ENCODE peak calls at places on chromosomes 1 and 21, in six cellular contexts. One of them, this sample, is unnamed.

GRCh38 chr21:43262427-43262826 is 93.6 kb downstream of the CRYAA start:
- DNase-seq in IMR-90: peak
- DNase-seq in stomach: no peak
- DNase-seq in AG09319: no peak
- DNase-seq in psoas muscle: peak
- DNase-seq in HFF-Myc: no peak
- DNase-seq in this sample: no peak

GRCh38 chr21:42609806-42610205 is 43.6 kb upstream of the PDE9A start:
- DNase-seq in stomach: no peak
- DNase-seq in psoas muscle: no peak
- DNase-seq in HFF-Myc: no peak
- DNase-seq in IMR-90: no peak
- DNase-seq in AG09319: no peak
- DNase-seq in this sample: no peak

GRCh38 chr1:69846267-69846666 is 278.5 kb downstream of the LRRC7 start:
- DNase-seq in IMR-90: no peak
- DNase-seq in AG09319: no peak
- DNase-seq in stomach: no peak
- DNase-seq in psoas muscle: no peak
- DNase-seq in HFF-Myc: no peak
- DNase-seq in this sample: no peak

GRCh38 chr1:201713093-201713810 is 115.7 kb upstream of the IPO9 start:
- DNase-seq in HFF-Myc: peak
- DNase-seq in stomach: peak
- DNase-seq in AG09319: peak
- DNase-seq in psoas muscle: peak
- DNase-seq in IMR-90: peak
- DNase-seq in this sample: peak

GRCh38 chr1:24932284-24932683 is 2.2 kb upstream of the RUNX3 start:
- DNase-seq in HFF-Myc: no peak
- DNase-seq in stomach: peak
- DNase-seq in AG09319: no peak
- DNase-seq in psoas muscle: no peak
- DNase-seq in IMR-90: no peak
- DNase-seq in this sample: peak

GRCh38 chr21:44453120-44453519 is 2.2 kb upstream of the LRRC3 start:
- DNase-seq in stomach: no peak
- DNase-seq in IMR-90: no peak
- DNase-seq in psoas muscle: no peak
- DNase-seq in AG09319: no peak
- DNase-seq in HFF-Myc: no peak
- DNase-seq in this sample: no peak

GRCh38 chr1:14937288-14937949 is 216.1 kb upstream of the TMEM51 start:
- DNase-seq in stomach: no peak
- DNase-seq in HFF-Myc: no peak
- DNase-seq in IMR-90: no peak
- DNase-seq in psoas muscle: no peak
- DNase-seq in AG09319: no peak
- DNase-seq in this sample: no peak

GRCh38 chr1:41041866-41042265 is 20.3 kb upstream of the SLFNL1 start:
- DNase-seq in stomach: no peak
- DNase-seq in AG09319: no peak
- DNase-seq in IMR-90: peak
- DNase-seq in HFF-Myc: no peak
- DNase-seq in psoas muscle: no peak
- DNase-seq in this sample: no peak

GRCh38 chr1:89994805-89995594 is at the start of gene ZNF326:
- DNase-seq in HFF-Myc: peak
- DNase-seq in AG09319: peak
- DNase-seq in stomach: peak
- DNase-seq in IMR-90: peak
- DNase-seq in psoas muscle: peak
- DNase-seq in this sample: peak

GRCh38 chr1:89041055-89041707 is 18.5 kb upstream of the GBP3 start:
- DNase-seq in stomach: no peak
- DNase-seq in AG09319: no peak
- DNase-seq in psoas muscle: no peak
- DNase-seq in IMR-90: peak
- DNase-seq in HFF-Myc: no peak
- DNase-seq in this sample: no peak

GRCh38 chr1:115194571-115194970 is 105.3 kb upstream of the TSPAN2 start:
- DNase-seq in IMR-90: no peak
- DNase-seq in AG09319: no peak
- DNase-seq in stomach: no peak
- DNase-seq in psoas muscle: no peak
- DNase-seq in HFF-Myc: no peak
- DNase-seq in this sample: no peak

GRCh38 chr1:111436726-111437125 is 9.2 kb upstream of the OVGP1 start:
- DNase-seq in HFF-Myc: peak
- DNase-seq in AG09319: no peak
- DNase-seq in psoas muscle: no peak
- DNase-seq in IMR-90: peak
- DNase-seq in stomach: no peak
- DNase-seq in this sample: no peak

GRCh38 chr1:93735722-93736121 is 54.1 kb upstream of the BCAR3 start:
- DNase-seq in HFF-Myc: peak
- DNase-seq in stomach: no peak
- DNase-seq in psoas muscle: no peak
- DNase-seq in IMR-90: peak
- DNase-seq in AG09319: peak
- DNase-seq in this sample: no peak
- TF ChIP-seq CTCF in HFF-Myc: no peak
- TF ChIP-seq CTCF in stomach: no peak
- TF ChIP-seq CTCF in psoas muscle: no peak
- TF ChIP-seq CTCF in IMR-90: peak
- TF ChIP-seq CTCF in AG09319: peak
- TF ChIP-seq CTCF in this sample: no peak

GRCh38 chr1:5189384-5189783 is 535.0 kb downstream of the AJAP1 start:
- DNase-seq in IMR-90: no peak
- DNase-seq in AG09319: no peak
- DNase-seq in HFF-Myc: no peak
- DNase-seq in stomach: no peak
- DNase-seq in psoas muscle: no peak
- DNase-seq in this sample: no peak
- TF ChIP-seq CTCF in IMR-90: no peak
- TF ChIP-seq CTCF in AG09319: no peak
- TF ChIP-seq CTCF in HFF-Myc: no peak
- TF ChIP-seq CTCF in stomach: no peak
- TF ChIP-seq CTCF in psoas muscle: no peak
- TF ChIP-seq CTCF in this sample: no peak

DNA sequence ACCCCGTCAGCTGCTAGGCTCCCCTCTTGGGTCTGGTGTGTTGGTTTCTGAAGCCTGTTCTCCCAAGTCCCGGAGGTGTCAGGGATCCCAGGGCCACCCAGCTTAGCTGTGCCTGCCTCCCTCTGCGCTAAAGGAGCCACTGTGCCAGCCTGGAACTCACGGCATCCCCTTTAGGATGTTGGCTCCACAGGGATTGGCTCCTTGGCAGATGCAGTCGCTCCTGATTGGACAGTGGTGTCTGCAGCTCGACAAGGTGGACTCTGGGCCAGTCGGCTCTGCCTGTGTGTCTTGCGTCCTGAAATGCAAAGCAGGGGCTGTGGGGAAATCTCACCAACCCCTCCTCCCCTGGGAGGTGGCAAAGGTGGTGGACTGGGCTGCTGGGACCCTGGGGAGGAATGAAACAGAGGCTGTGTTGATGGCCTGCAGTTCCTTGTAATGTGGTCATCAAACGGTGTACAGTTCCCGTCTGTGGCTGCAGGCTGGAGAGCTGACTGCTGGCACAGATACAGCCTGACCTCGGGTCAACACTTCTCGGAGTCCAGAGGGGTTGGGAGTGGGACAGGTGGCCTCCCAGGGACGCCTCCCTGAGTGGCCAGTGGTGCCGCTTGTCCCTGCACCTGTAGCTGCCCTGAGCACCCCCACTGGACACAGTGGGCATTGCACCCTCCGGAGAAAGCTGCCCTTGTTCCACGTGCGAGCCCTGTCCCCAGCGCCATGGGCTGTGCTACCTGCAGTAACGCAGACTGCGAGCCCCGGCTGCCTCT is 11.5 kb upstream of the KCNAB2 start:
- DNase-seq in HFF-Myc: no peak
- DNase-seq in psoas muscle: peak
- DNase-seq in IMR-90: peak
- DNase-seq in stomach: peak
- DNase-seq in AG09319: no peak
- DNase-seq in this sample: peak
- TF ChIP-seq CTCF in HFF-Myc: peak
- TF ChIP-seq CTCF in psoas muscle: peak
- TF ChIP-seq CTCF in IMR-90: peak
- TF ChIP-seq CTCF in stomach: peak
- TF ChIP-seq CTCF in AG09319: peak
- TF ChIP-seq CTCF in this sample: peak

GRCh38 chr1:53592985-53593757 is 134.0 kb downstream of the DMRTB1 start:
- DNase-seq in HFF-Myc: no peak
- DNase-seq in IMR-90: no peak
- DNase-seq in AG09319: no peak
- DNase-seq in stomach: no peak
- DNase-seq in psoas muscle: no peak
- DNase-seq in this sample: no peak
- TF ChIP-seq CTCF in HFF-Myc: no peak
- TF ChIP-seq CTCF in IMR-90: no peak
- TF ChIP-seq CTCF in AG09319: no peak
- TF ChIP-seq CTCF in stomach: no peak
- TF ChIP-seq CTCF in psoas muscle: no peak
- TF ChIP-seq CTCF in this sample: peak

GRCh38 chr1:10979483-10979920 is 33.0 kb upstream of the TARDBP start:
- DNase-seq in stomach: no peak
- DNase-seq in AG09319: no peak
- DNase-seq in HFF-Myc: no peak
- DNase-seq in IMR-90: no peak
- DNase-seq in psoas muscle: peak
- DNase-seq in this sample: peak
- TF ChIP-seq CTCF in stomach: no peak
- TF ChIP-seq CTCF in AG09319: no peak
- TF ChIP-seq CTCF in HFF-Myc: no peak
- TF ChIP-seq CTCF in IMR-90: no peak
- TF ChIP-seq CTCF in psoas muscle: no peak
- TF ChIP-seq CTCF in this sample: no peak

GRCh38 chr1:181103404-181103803 is 14.9 kb downstream of the IER5 start:
- DNase-seq in psoas muscle: no peak
- DNase-seq in AG09319: no peak
- DNase-seq in HFF-Myc: no peak
- DNase-seq in IMR-90: no peak
- DNase-seq in stomach: no peak
- DNase-seq in this sample: no peak

GRCh38 chr1:181102841-181103240 is 14.3 kb downstream of the IER5 start:
- DNase-seq in AG09319: no peak
- DNase-seq in HFF-Myc: no peak
- DNase-seq in psoas muscle: no peak
- DNase-seq in IMR-90: no peak
- DNase-seq in stomach: no peak
- DNase-seq in this sample: no peak

GRCh38 chr1:181105134-181106021 is 16.9 kb downstream of the IER5 start:
- DNase-seq in stomach: peak
- DNase-seq in IMR-90: peak
- DNase-seq in HFF-Myc: no peak
- DNase-seq in psoas muscle: peak
- DNase-seq in AG09319: peak
- DNase-seq in this sample: peak

GRCh38 chr1:181104790-181105133 is 16.3 kb downstream of the IER5 start:
- DNase-seq in HFF-Myc: no peak
- DNase-seq in AG09319: no peak
- DNase-seq in IMR-90: no peak
- DNase-seq in stomach: no peak
- DNase-seq in psoas muscle: peak
- DNase-seq in this sample: peak

DNA sequence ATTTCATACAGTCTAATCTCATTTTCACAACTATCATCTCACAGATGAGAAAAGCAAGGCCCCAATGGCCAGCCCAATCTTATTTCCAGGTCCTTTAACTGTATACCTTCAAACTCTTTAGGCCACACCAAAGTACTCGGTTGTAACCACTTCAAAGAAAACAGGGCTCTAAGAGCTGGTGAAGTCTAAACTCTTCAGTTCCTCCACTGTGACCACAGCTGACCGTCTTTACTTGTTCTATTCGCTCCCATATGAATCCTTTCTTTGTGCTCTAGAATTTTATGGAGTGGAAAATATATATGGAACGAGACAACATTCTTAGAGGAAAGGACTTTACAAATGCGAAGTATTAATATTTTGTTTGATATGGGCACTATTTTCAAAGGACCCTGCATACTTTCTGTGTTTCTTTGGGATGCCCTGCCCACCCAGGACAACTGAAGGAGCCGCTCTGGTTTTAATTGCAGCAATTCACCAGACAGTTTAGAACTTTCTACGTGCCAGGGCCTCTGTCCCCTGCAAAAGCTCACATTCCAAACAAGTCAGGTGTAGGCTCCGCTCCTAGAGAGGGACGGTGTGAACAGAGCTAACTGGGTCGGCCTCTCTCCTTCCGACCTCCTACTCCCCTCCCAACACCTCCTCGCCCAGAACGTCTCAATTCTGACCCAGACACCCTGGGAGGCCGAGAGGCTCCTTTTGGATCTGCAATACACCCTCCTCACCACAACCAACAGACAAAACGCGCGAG is 15.7 kb downstream of the IER5 start:
- DNase-seq in AG09319: no peak
- DNase-seq in psoas muscle: no peak
- DNase-seq in IMR-90: no peak
- DNase-seq in stomach: no peak
- DNase-seq in HFF-Myc: no peak
- DNase-seq in this sample: no peak
- TF ChIP-seq CTCF in AG09319: no peak
- TF ChIP-seq CTCF in psoas muscle: peak
- TF ChIP-seq CTCF in IMR-90: peak
- TF ChIP-seq CTCF in stomach: peak
- TF ChIP-seq CTCF in HFF-Myc: no peak
- TF ChIP-seq CTCF in this sample: no peak

GRCh38 chr1:2109581-2110021 is 59.4 kb downstream of the PRKCZ start:
- DNase-seq in AG09319: no peak
- DNase-seq in IMR-90: no peak
- DNase-seq in psoas muscle: no peak
- DNase-seq in HFF-Myc: no peak
- DNase-seq in stomach: no peak
- DNase-seq in this sample: no peak
- TF ChIP-seq CTCF in AG09319: no peak
- TF ChIP-seq CTCF in IMR-90: no peak
- TF ChIP-seq CTCF in psoas muscle: no peak
- TF ChIP-seq CTCF in HFF-Myc: no peak
- TF ChIP-seq CTCF in stomach: no peak
- TF ChIP-seq CTCF in this sample: no peak

This sample was measured in Calu3.